ENCODE peak calls at places on chromosomes 3 and 15, in four cellular contexts. M is K562, X is GM12891, W is HepG2. U is an unnamed sample.
A peak's percentile ranks its signal among the peaks of the same experiment; 100 is the strongest.

GRCh38 chr3:66163222-66163621 is 57.6 kb upstream of the SLC25A26 start:
- DNase-seq in M (no peak), X (no peak), W (no peak), U (no peak)

GRCh38 chr3:73437828-73438227 is 186.9 kb downstream of the PDZRN3 start:
- DNase-seq in M (no peak), X (no peak), W (no peak), U (no peak)

GRCh38 chr3:32113566-32113965 is 7.1 kb downstream of the GPD1L start:
- DNase-seq in M (no peak), X (no peak), W (no peak), U (no peak)

GRCh38 chr3:44021646-44022594 is 219.8 kb upstream of the TOPAZ1 start:
- DNase-seq in M (no peak), X (no peak), W (no peak), U (no peak)

GRCh38 chr3:189121088-189121487 is 50.7 kb upstream of the TPRG1 start:
- DNase-seq in M (no peak), X (no peak), W (no peak), U (no peak)

GRCh38 chr3:195094211-195094921 is 176.6 kb downstream of the XXYLT1 start:
- DNase-seq in M (no peak), X (peak; percentile 48), W (no peak), U (peak; percentile 52)

GRCh38 chr15:30933293-30933692 is 29.6 kb downstream of the FAN1 start:
- DNase-seq in M (no peak), X (no peak), W (no peak), U (no peak)

GRCh38 chr15:68524753-68525584 is 53.8 kb upstream of the CORO2B start:
- DNase-seq in M (no peak), X (no peak), W (no peak), U (no peak)

GRCh38 chr3:173096140-173096539 is 44.9 kb downstream of the SPATA16 start:
- DNase-seq in M (no peak), X (no peak), W (no peak), U (no peak)

GRCh38 chr3:100629728-100630127 is 20.3 kb downstream of the ADGRG7 start:
- DNase-seq in M (peak; percentile 52), X (no peak), W (no peak), U (no peak)

GRCh38 chr3:60514866-60515265 is 736.4 kb downstream of the FHIT start:
- DNase-seq in M (no peak), X (no peak), W (no peak), U (no peak)

GRCh38 chr3:183073839-183074615 is 25.3 kb downstream of the MCCC1 start:
- DNase-seq in M (no peak), X (no peak), W (no peak), U (no peak)

GRCh38 chr3:43194490-43195115 is 88.7 kb upstream of the POMGNT2 start:
- DNase-seq in M (no peak), X (no peak), W (no peak), U (no peak)

GRCh38 chr3:186847437-186847836 is 4.9 kb downstream of the ADIPOQ start:
- DNase-seq in M (no peak), X (no peak), W (no peak), U (no peak)

GRCh38 chr3:38644662-38645053 is 4.8 kb downstream of the SCN5A start:
- DNase-seq in M (no peak), X (no peak), W (no peak), U (no peak)

GRCh38 chr15:36644156-36644896 is 64.9 kb downstream of the CDIN1 start:
- DNase-seq in M (no peak), X (no peak), W (no peak), U (no peak)

GRCh38 chr3:186166491-186167288 is 57.8 kb upstream of the ETV5 start:
- DNase-seq in M (no peak), X (no peak), W (no peak), U (no peak)

GRCh38 chr3:175940243-175940642 is 1081.1 kb downstream of the NAALADL2 start:
- DNase-seq in M (no peak), X (no peak), W (no peak), U (no peak)

GRCh38 chr15:42133892-42134502 is 22.4 kb downstream of the PLA2G4F start:
- DNase-seq in M (peak; percentile 76), X (no peak), W (peak; percentile 52), U (no peak)

GRCh38 chr15:74144153-74144775 is 13.9 kb downstream of the ISLR2 start:
- DNase-seq in M (peak; percentile 45), X (no peak), W (peak; percentile 23), U (no peak)

GRCh38 chr3:122484985-122485384 is 29.8 kb downstream of the KPNA1 start:
- DNase-seq in M (no peak), X (no peak), W (no peak), U (no peak)

GRCh38 chr15:92616621-92617179 is 38.9 kb downstream of the FAM174B start:
- DNase-seq in M (peak; percentile 37), X (no peak), W (no peak), U (no peak)

GRCh38 chr3:144332866-144333265 is 361.2 kb downstream of the DIPK2A start:
- DNase-seq in M (no peak), X (no peak), W (no peak), U (no peak)

GRCh38 chr15:39657714-39658113 is 76.8 kb downstream of the THBS1 start:
- DNase-seq in M (no peak), X (no peak), W (no peak), U (no peak)

GRCh38 chr15:75751116-75751875 is 38.6 kb upstream of the CSPG4 start:
- DNase-seq in M (no peak), X (no peak), W (no peak), U (no peak)

GRCh38 chr3:184594386-184595035 is 32.9 kb downstream of the EPHB3 start:
- DNase-seq in M (no peak), X (no peak), W (no peak), U (no peak)

GRCh38 chr15:40769310-40770146 is at the start of gene C15orf62:
- DNase-seq in M (no peak), X (peak; percentile 57), W (no peak), U (peak; percentile 53)

GRCh38 chr15:57476533-57476975 is 100.2 kb downstream of the CGNL1 start:
- DNase-seq in M (no peak), X (no peak), W (peak; percentile 21), U (no peak)

GRCh38 chr3:46440531-46441294 is 24.0 kb downstream of the LTF start:
- DNase-seq in M (no peak), X (peak; percentile 40), W (no peak), U (no peak)

GRCh38 chr15:74787251-74788041 is 5.6 kb downstream of the CSK start:
- DNase-seq in M (peak; percentile 70), X (peak; percentile 70), W (no peak), U (peak; percentile 70)

GRCh38 chr15:39266882-39267281 is 314.0 kb upstream of the THBS1 start:
- DNase-seq in M (no peak), X (no peak), W (no peak), U (no peak)

GRCh38 chr15:68564173-68564572 is 14.6 kb upstream of the CORO2B start:
- DNase-seq in M (no peak), X (no peak), W (no peak), U (no peak)

GRCh38 chr3:108183971-108184370 is 38.3 kb downstream of the IFT57 start:
- DNase-seq in M (no peak), X (no peak), W (no peak), U (no peak)

GRCh38 chr3:49805367-49805782 is 2.3 kb downstream of the INKA1 start:
- DNase-seq in M (no peak), X (no peak), W (no peak), U (no peak)

GRCh38 chr3:188320757-188321156 is 166.8 kb downstream of the LPP start:
- DNase-seq in M (no peak), X (no peak), W (no peak), U (no peak)

GRCh38 chr3:141305436-141305835 is 62.9 kb upstream of the ZBTB38 start:
- DNase-seq in M (no peak), X (no peak), W (peak; percentile 24), U (no peak)

GRCh38 chr3:117302448-117302847 is 592.9 kb downstream of the TUSC7 start:
- DNase-seq in M (no peak), X (no peak), W (no peak), U (no peak)

GRCh38 chr15:69931159-69931558 is 166.6 kb downstream of the TLE3 start:
- DNase-seq in M (no peak), X (no peak), W (no peak), U (no peak)

GRCh38 chr3:170542704-170543103 is 43.2 kb downstream of the SLC7A14 start:
- DNase-seq in M (no peak), X (no peak), W (no peak), U (no peak)
- TF ChIP-seq TAF1 in M (no peak), X (no peak), W (no peak), U (no peak)

GRCh38 chr3:129747982-129748381 is 141.5 kb upstream of the PLXND1 start:
- DNase-seq in M (no peak), X (no peak), W (no peak), U (no peak)
- TF ChIP-seq POLR2AphosphoS5 in M (no peak), X (no peak), W (no peak), U (no peak)

DNA sequence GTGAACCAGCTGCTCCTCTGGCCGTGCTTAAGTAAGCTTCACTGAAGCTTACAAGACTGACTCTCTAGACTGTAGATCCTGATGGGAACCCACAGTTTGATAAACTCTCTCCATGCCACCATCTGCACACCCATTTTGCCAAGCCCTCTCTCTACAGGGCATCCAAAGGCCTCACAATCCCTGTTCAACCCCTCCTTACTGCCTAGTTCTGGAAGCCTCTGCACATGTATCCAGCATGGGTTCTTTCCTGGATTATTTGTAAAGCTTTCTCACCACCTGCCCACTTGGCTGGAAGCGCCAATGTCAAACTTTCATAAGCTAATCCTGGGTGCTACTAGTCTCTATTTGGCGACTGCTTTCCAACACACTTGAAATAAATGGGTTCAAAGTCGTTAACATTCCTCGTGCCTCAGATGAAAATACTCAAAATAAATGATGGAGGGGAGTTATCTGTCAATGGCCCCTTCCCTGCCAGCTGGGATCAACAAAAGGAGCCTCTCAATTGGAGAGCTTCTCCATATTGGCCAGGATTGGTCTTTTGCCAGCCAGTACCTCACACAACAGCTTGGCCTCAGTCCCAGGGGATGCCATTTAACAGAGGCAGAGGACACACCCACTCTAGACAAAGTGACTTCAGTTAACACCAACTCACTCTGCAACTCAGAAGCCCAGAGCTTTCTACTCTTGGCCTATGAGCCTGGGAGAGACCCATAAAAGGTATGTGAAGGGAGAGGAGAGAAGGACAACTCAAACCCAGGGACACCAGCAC is 48.1 kb downstream of the SH3BP5 start:
- DNase-seq in M (no peak), X (no peak), W (no peak), U (no peak)
- TF ChIP-seq TAF1 in M (no peak), X (no peak), W (no peak), U (no peak)

DNA sequence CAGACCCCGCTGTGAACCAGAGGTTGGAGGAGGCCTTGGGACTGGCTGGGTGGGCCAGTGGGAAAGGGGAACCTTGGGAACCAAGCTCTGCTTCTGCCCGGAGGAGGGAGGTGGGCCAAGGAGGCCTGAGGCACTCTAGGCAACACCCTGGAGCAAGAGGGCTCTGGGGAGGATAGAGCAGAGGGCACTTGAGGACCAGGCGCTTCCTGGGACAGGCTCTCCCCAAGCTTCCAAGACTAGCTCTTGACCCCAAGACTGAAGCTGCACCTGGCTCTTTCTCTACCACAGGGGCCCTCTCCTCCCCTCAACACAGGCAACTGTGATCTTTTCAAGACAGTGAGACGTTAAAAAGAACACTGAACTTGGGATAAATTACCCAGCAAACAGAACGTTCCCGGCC is 20.3 kb downstream of the TKT start:
- DNase-seq in M (no peak), X (no peak), W (no peak), U (peak; percentile 10)
- TF ChIP-seq POLR2AphosphoS5 in M (no peak), X (no peak), W (no peak), U (no peak)